ENCODE peak calls at places on chromosomes 7 and 10, in five cellular contexts. K is HCT116, Q is GM12878, C is NT2/D1, P is HepG2. Z is an unnamed sample.

GRCh38 chr7:54978364-54979116 is 40.3 kb upstream of the EGFR start:
- DNase-seq in K (no peak), Q (no peak), C (no peak), P (no peak), Z (no peak)

GRCh38 chr10:52631648-52632047 is 140.9 kb downstream of the MBL2 start:
- DNase-seq in K (no peak), Q (no peak), C (no peak), P (no peak), Z (no peak)

GRCh38 chr10:80204801-80205477 is 398 bp downstream of the ANXA11 start:
- DNase-seq in K (no peak), Q (no peak), C (no peak), P (no peak), Z (peak)

GRCh38 chr7:141906285-141906684 is 9.9 kb upstream of the OR9A4 start:
- DNase-seq in K (no peak), Q (no peak), C (no peak), P (no peak), Z (no peak)

GRCh38 chr10:6543431-6544005 is 36.6 kb downstream of the PRKCQ start:
- DNase-seq in K (no peak), Q (no peak), C (no peak), P (no peak), Z (no peak)

GRCh38 chr7:138243430-138243829 is 167.2 kb downstream of the AKR1D1 start:
- DNase-seq in K (no peak), Q (no peak), C (peak), P (peak), Z (peak)

GRCh38 chr10:13775786-13776780 is 189.3 kb downstream of the PRPF18 start:
- DNase-seq in K (no peak), Q (no peak), C (no peak), P (no peak), Z (no peak)

GRCh38 chr7:22109761-22110160 is 164.1 kb upstream of the CDCA7L start:
- DNase-seq in K (peak), Q (no peak), C (peak), P (peak), Z (peak)

GRCh38 chr10:96642530-96642929 is 55.7 kb upstream of the TM9SF3 start:
- DNase-seq in K (no peak), Q (no peak), C (no peak), P (no peak), Z (no peak)

DNA sequence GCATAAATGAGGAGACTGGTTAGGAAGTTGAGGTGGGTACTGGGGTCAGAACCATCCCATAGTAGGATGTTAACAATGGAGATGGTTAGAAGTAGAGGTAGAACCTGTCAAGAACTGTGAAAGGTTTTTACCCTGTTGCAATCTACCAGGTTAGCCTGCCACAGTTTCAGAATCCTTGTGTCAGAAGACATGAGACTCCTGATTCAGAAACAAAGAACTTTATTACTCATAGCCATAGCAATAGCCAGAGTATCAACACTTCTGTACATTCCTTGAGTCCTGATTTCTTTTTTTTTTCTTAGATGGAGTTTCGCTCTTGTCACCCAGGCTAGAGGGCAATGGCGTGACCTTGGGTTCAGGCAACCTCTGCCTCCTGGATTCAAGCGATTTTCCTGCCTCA is 200.9 kb downstream of the GRM3 start:
- DNase-seq in K (no peak), Q (no peak), C (no peak), P (no peak), Z (no peak)
- TF ChIP-seq ZNF274 in K (no peak), Q (no peak), C (no peak), P (no peak), Z (no peak)

DNA sequence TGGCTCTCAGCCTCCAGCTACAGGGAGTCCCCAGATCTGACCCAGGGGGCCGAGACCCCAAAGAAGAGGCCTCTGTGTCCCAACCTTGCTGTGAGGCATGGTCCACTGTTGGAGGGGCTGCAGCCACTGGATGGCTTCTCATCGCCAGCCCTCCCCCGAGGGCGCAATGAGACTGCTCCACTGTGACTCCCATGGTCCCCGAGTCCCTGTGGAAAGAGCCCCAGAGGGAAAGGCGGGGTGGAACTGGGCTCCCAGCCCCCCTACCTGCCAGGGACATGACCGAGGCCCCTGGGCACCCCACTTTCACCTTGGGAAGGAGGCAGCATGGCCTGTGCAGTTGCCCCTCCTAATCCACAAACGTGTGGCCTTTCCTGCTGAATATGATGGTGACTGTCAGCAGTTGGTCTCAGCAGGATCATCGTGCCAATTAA is 33.5 kb upstream of the RET start:
- DNase-seq in K (no peak), Q (no peak), C (no peak), P (no peak), Z (no peak)
- TF ChIP-seq ZNF274 in K (no peak), Q (no peak), C (no peak), P (no peak), Z (no peak)

GRCh38 chr10:59057350-59057749 is 119.1 kb upstream of the PHYHIPL start:
- DNase-seq in K (no peak), Q (no peak), C (no peak), P (peak), Z (no peak)
- TF ChIP-seq ZNF274 in K (no peak), Q (no peak), C (no peak), P (no peak), Z (no peak)

GRCh38 chr7:113440173-113440572 is 321.8 kb upstream of the SMIM30 start:
- DNase-seq in K (no peak), Q (no peak), C (no peak), P (no peak), Z (no peak)

DNA sequence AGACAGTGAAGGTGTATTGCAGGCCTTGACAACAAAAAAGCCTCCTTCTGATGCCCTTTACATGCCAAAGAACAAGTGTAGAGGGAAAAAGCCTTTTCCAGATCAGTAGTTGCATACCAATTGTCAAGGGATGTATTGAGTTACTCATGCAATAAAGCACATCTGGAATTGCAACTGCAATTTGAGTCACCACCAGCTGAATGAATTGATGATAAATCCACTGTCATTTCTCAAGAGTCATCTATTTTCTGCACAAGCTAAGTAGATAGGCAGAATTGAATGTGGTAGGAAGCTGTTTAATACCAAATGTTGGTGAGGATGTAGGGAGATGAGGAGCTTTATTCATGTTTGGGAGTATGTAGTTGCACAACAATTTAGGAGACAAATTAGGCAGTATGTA is 325.9 kb upstream of the SMIM30 start:
- DNase-seq in K (no peak), Q (no peak), C (no peak), P (no peak), Z (no peak)
- TF ChIP-seq ZNF274 in K (no peak), Q (no peak), C (no peak), P (no peak), Z (no peak)

GRCh38 chr7:134504660-134505164 is 22.7 kb upstream of the AKR1B10 start:
- DNase-seq in K (no peak), Q (no peak), C (no peak), P (no peak), Z (no peak)
- TF ChIP-seq ZNF274 in K (no peak), Q (no peak), C (no peak), P (no peak), Z (no peak)

DNA sequence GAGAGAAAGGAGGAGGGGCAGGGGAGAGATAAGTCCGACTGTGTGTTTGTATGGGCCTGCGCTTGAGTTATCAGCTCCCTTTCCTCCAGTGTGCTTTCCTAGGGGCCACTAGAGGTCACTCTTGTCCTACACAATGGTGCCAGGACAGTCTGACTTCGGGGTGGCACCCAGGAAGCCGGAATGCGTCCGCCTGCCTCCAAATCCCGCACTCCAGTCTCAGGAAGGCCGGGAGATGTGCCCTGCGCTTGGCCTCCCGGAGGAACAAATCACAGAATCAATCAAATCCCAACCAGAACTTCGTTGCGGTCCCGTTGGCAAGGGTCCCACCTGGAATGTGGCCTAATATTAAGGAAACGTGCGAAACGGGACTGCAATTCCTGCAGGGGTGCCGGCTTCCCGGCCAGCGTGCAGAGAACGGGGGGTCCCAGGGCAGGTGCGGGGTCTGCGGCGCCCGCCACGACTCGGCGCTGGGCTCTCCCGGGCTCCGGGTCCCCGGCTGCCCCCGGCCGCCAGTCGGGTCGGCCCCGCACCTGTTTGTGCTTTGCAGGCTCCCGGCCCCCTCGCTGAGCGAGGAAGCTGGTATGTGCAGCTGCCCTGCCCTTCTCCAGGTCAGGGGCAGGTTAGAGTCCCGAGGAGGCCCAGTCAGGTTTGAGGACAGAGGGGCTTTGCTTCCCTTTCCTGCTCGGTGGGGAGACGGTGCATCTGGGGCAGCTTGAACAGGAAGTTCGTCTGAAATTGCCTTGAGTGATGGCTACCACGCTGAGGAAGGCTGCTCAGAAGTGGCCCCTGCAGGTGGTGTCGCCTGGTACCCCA is 21.0 kb upstream of the HPS1 start:
- DNase-seq in K (peak), Q (peak), C (peak), P (peak), Z (peak)
- TF ChIP-seq ZNF274 in K (no peak), Q (no peak), C (no peak), P (no peak), Z (no peak)

GRCh38 chr7:157194948-157195347 is 56.2 kb downstream of the UBE3C start:
- DNase-seq in K (peak), Q (no peak), C (no peak), P (no peak), Z (no peak)

GRCh38 chr7:157192861-157193260 is 54.1 kb downstream of the UBE3C start:
- DNase-seq in K (no peak), Q (no peak), C (no peak), P (no peak), Z (no peak)

GRCh38 chr7:157193274-157193673 is 54.5 kb downstream of the UBE3C start:
- DNase-seq in K (no peak), Q (no peak), C (no peak), P (peak), Z (no peak)

GRCh38 chr7:157188091-157188665 is 49.5 kb downstream of the UBE3C start:
- DNase-seq in K (no peak), Q (no peak), C (no peak), P (no peak), Z (no peak)

GRCh38 chr7:157189405-157189804 is 50.7 kb downstream of the UBE3C start:
- DNase-seq in K (no peak), Q (no peak), C (peak), P (no peak), Z (no peak)
- TF ChIP-seq ZNF274 in K (no peak), Q (no peak), C (no peak), P (no peak), Z (no peak)

DNA sequence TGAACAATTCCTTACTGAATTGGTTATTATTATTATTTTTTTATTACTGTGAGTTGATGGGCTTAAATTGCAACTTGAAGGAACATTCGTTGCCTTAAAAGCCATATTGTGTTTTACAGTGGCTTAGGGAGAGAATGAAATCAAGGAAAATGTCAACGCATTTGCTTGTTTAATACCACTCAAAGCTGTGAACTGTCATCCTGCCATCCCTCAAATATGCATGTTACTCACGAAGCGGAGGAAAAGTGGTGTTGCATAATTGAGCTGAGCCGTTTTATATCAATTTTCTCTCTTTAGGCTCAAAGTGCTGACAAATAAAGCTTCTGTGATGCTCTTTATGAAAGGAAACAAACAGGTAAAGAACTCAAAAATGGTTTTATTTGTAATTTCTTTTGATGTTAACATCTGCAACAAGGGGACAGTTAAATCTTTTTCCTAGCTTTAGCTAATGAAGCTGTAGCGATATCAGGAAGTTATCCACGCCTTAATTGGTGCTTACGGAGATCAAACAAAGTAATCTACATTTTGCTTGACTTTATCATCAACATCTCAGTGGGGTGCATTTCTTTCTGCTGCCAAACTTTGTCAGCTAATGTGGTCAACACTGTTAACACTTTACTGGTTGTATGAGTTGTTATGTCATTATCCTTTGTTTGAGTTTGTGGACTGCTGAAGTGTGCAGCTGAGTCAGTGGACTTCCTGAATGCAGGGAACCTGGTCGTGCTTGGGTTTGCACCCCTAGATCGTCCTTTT is 33.1 kb downstream of the GLRX3 start:
- DNase-seq in K (no peak), Q (no peak), C (no peak), P (no peak), Z (no peak)
- TF ChIP-seq ZNF274 in K (no peak), Q (no peak), C (no peak), P (no peak), Z (no peak)

GRCh38 chr7:17651926-17652385 is 288.3 kb downstream of the SNX13 start:
- DNase-seq in K (no peak), Q (no peak), C (no peak), P (no peak), Z (no peak)
- TF ChIP-seq ZNF274 in K (no peak), Q (no peak), C (no peak), P (no peak), Z (no peak)

Z was measured in K562.